ENCODE peak calls at places on chromosome 20, in six cellular contexts. X is AG09319, E is AG20443, I is left ventricle myocardium superior, U is GM03348, W is GM23248. V is an unnamed sample.

GRCh38 chr20:34242879-34243278 is 1.7 kb downstream of the ASIP start:
- DNase-seq in X (no peak), W (no peak), I (no peak), E (no peak), U (no peak), V (no peak)

GRCh38 chr20:49278817-49279676 is 1.2 kb upstream of the ZNFX1 start:
- DNase-seq in W (peak), E (no peak), I (peak), U (peak), X (no peak), V (peak)

GRCh38 chr20:9068232-9068781 is 580 bp upstream of the PLCB4 start:
- DNase-seq in E (peak), U (peak), W (peak), I (peak), X (no peak), V (peak)

GRCh38 chr20:64091762-64092161 is 7.6 kb upstream of the LKAAEAR1 start:
- DNase-seq in U (no peak), W (no peak), E (no peak), I (no peak), X (no peak), V (no peak)

GRCh38 chr20:63265891-63266515 is 6.6 kb upstream of the ARFGAP1 start:
- DNase-seq in E (peak), X (peak), I (no peak), U (peak), W (peak), V (no peak)

GRCh38 chr20:63441777-63442493 is 30.5 kb downstream of the KCNQ2 start:
- DNase-seq in E (peak), X (no peak), U (peak), I (peak), W (peak), V (peak)

GRCh38 chr20:53510266-53510665 is 83.4 kb downstream of the ZNF217 start:
- DNase-seq in U (no peak), W (no peak), X (no peak), I (no peak), E (no peak), V (no peak)

GRCh38 chr20:1191289-1191688 is 6.5 kb upstream of the TMEM74B start:
- DNase-seq in E (no peak), W (no peak), I (no peak), X (no peak), U (no peak), V (no peak)

GRCh38 chr20:10558635-10559187 is 115.1 kb downstream of the JAG1 start:
- DNase-seq in I (no peak), W (peak), E (peak), U (peak), X (no peak), V (no peak)

GRCh38 chr20:18712116-18712515 is 101.5 kb upstream of the SCP2D1 start:
- DNase-seq in X (no peak), U (no peak), I (no peak), E (no peak), W (no peak), V (no peak)

GRCh38 chr20:49812463-49813304 is at the start of gene SLC9A8:
- DNase-seq in W (peak), X (peak), E (peak), I (peak), U (peak), V (peak)

GRCh38 chr20:47922280-47922675 is 137.0 kb upstream of the SULF2 start:
- DNase-seq in U (peak), I (no peak), E (peak), W (peak), X (peak), V (no peak)

GRCh38 chr20:58306421-58307261 is 2.9 kb upstream of the RAB22A start:
- DNase-seq in I (peak), X (no peak), E (no peak), U (no peak), W (peak), V (peak)

GRCh38 chr20:58293453-58293852 is 16.1 kb upstream of the RAB22A start:
- DNase-seq in W (no peak), X (no peak), E (no peak), I (peak), U (no peak), V (peak)

GRCh38 chr20:41139227-41140093 is 2.1 kb downstream of the PLCG1 start:
- DNase-seq in X (no peak), W (no peak), U (no peak), E (no peak), I (no peak), V (no peak)

GRCh38 chr20:7505835-7506221 is 434.4 kb downstream of the HAO1 start:
- DNase-seq in I (no peak), U (no peak), E (no peak), X (no peak), W (no peak), V (no peak)

GRCh38 chr20:50844430-50845100 is 49.7 kb downstream of the BCAS4 start:
- DNase-seq in U (no peak), W (peak), X (no peak), I (no peak), E (peak), V (no peak)

GRCh38 chr20:9154464-9155024 is 85.7 kb downstream of the PLCB4 start:
- DNase-seq in X (no peak), E (no peak), U (no peak), I (no peak), W (no peak), V (no peak)

GRCh38 chr20:7859371-7859802 is 80.9 kb downstream of the HAO1 start:
- DNase-seq in E (peak), W (peak), I (no peak), U (peak), X (no peak), V (no peak)

V was measured in Right ventricle myocardium superior.